ENCODE peak calls at places on chromosomes 5 and 9, in eight cellular contexts. B, Q, P, H, U, Y, X and R are unnamed samples.

GRCh38 chr9:124629600-124629999 is 122.4 kb upstream of the NR5A1 start:
- DNase-seq in Y (no peak), X (no peak), P (no peak), H (no peak), Q (no peak), B (no peak), U (no peak), R (no peak)

GRCh38 chr9:129822825-129823162 is 1.1 kb downstream of the TOR1A start:
- DNase-seq in H (no peak), Q (no peak), U (no peak), Y (no peak), B (no peak), X (no peak), P (no peak), R (peak)

GRCh38 chr5:104297076-104297475 is 734.5 kb upstream of the NUDT12 start:
- DNase-seq in X (no peak), Y (no peak), P (no peak), Q (no peak), U (no peak), H (peak), B (peak), R (no peak)

GRCh38 chr5:169243651-169244422 is 57.1 kb downstream of the SLIT3 start:
- DNase-seq in B (no peak), U (no peak), Q (no peak), X (no peak), P (no peak), Y (no peak), H (no peak), R (no peak)

GRCh38 chr5:168286386-168286785 is 5.1 kb upstream of the WWC1 start:
- DNase-seq in Y (no peak), B (no peak), P (no peak), X (no peak), U (peak), H (no peak), Q (no peak), R (no peak)

GRCh38 chr9:89841456-89841855 is 236.6 kb downstream of the GADD45G start:
- DNase-seq in B (no peak), X (no peak), U (no peak), Y (no peak), P (no peak), H (no peak), Q (no peak), R (no peak)

GRCh38 chr5:135662104-135662503 is 83.3 kb upstream of the CXCL14 start:
- DNase-seq in U (no peak), X (no peak), Y (no peak), Q (no peak), H (no peak), P (no peak), B (no peak), R (no peak)

GRCh38 chr5:177491429-177491945 is 5.9 kb downstream of the PDLIM7 start:
- DNase-seq in H (no peak), P (no peak), B (peak), Y (peak), Q (peak), U (peak), X (peak), R (peak)

GRCh38 chr5:43078956-43079355 is 38.8 kb upstream of the ANXA2R start:
- DNase-seq in X (no peak), Q (no peak), U (no peak), B (no peak), Y (no peak), H (no peak), P (no peak), R (no peak)

GRCh38 chr5:13921573-13921972 is 22.9 kb downstream of the DNAH5 start:
- DNase-seq in B (no peak), P (no peak), Y (no peak), X (no peak), Q (no peak), H (no peak), U (no peak), R (no peak)

GRCh38 chr5:142834504-142834903 is 64.3 kb downstream of the ARHGAP26 start:
- DNase-seq in X (no peak), U (no peak), H (no peak), P (no peak), B (no peak), Y (peak), Q (no peak), R (no peak)

GRCh38 chr5:73464016-73464745 is 15.6 kb upstream of the FOXD1 start:
- DNase-seq in U (no peak), Q (no peak), P (no peak), X (no peak), H (no peak), B (peak), Y (no peak), R (no peak)

GRCh38 chr5:107129051-107129450 is 541.7 kb downstream of the EFNA5 start:
- DNase-seq in B (peak), Y (no peak), H (no peak), X (no peak), P (no peak), U (no peak), Q (no peak), R (no peak)

GRCh38 chr9:133844876-133845658 is 106.9 kb upstream of the SARDH start:
- DNase-seq in H (no peak), X (peak), U (no peak), Y (no peak), P (no peak), Q (no peak), B (peak), R (peak)

DNA sequence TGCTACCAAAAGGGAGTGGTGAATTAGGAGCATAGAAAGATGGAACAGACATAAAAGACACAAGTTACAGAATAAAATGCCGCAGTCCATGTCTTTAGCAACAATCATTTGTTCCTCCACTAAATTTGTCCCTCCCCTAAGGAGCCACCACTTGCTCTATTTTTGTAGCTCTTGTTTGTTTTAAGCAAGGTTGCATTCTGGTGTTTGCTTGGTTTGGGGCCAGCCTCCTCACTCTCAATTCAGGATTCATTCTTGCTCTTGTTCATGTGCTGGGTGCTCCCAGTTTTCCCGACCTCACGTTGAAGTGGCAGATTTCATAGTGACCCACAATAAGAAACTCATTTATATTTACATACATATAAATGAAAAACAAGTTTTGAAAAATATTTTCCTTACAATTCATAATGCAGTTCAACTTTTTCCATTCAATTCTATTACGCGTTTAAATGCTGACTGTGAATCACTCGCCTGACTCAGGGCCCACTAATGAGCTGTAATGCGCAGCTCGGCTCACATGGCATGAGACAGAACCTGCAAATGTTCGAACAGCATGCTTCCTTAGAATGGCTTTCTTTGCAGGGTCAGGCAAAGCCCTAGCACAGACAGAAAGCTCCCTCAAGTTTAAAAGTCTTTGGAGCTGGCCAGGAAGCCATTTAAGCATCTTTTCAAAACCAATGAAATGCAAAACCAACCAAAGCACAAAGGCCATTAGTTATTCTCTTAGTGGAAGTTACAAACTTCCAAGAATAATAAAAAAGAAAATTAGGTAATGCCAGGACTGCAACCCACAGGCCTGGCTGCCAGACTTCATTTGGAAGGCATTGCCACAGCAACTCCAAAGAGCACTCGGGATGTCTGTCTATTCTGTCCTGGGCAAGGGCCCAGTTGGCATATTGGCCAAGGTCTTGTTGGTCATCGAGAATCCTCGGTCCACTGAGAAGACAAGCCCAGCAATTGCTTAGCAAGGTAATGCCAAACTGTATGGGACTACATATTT is 41.7 kb downstream of the RETREG1 start:
- DNase-seq in U (no peak), X (no peak), H (no peak), P (no peak), Y (no peak), Q (no peak), B (no peak), R (no peak)
- TF ChIP-seq MAX in U (no peak), X (peak), H (no peak), P (no peak), Y (no peak), Q (no peak), B (no peak), R (no peak)

GRCh38 chr9:20684865-20685696 is 1.0 kb downstream of the FOCAD start:
- DNase-seq in P (no peak), H (no peak), Q (peak), B (peak), Y (no peak), U (no peak), X (no peak), R (peak)
- TF ChIP-seq MAX in P (no peak), H (no peak), Q (no peak), B (no peak), Y (no peak), U (no peak), X (peak), R (no peak)

GRCh38 chr5:159548517-159548916 is 218.2 kb upstream of the IL12B start:
- DNase-seq in Q (no peak), B (no peak), U (no peak), H (no peak), P (no peak), Y (no peak), X (no peak), R (no peak)
- TF ChIP-seq MAX in Q (no peak), B (no peak), U (no peak), H (no peak), P (no peak), Y (no peak), X (no peak), R (no peak)

DNA sequence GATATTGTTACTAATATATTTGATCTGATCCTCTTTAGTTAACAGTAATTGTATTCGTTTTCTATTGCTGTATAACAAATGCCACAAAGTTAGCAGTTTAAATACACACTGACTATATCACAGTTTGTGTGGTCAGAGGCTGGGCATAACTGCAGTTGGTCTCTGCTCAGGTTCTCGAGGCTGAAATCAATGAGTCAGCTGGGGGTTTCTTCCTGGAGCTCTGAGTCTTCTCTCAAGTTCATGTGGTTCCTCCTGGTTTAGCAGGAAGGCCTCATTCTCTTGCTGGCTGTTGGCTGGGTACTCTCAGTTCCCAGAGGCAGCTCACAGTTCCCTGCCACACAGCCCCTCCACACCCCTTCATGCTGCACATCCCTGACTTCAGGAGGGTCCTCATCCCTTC is 20.7 kb downstream of the COL23A1 start:
- DNase-seq in Y (no peak), P (no peak), U (no peak), Q (no peak), B (no peak), X (no peak), H (no peak), R (peak)
- TF ChIP-seq MAX in Y (no peak), P (no peak), U (no peak), Q (no peak), B (no peak), X (no peak), H (no peak), R (no peak)

GRCh38 chr5:149887622-149888183 is 56.9 kb downstream of the PDE6A start:
- DNase-seq in Q (no peak), P (no peak), B (peak), Y (peak), X (no peak), U (no peak), H (peak), R (peak)
- TF ChIP-seq MAX in Q (peak), P (no peak), B (no peak), Y (no peak), X (no peak), U (no peak), H (no peak), R (no peak)

GRCh38 chr9:34929506-34930102 is 28.5 kb upstream of the PHF24 start:
- DNase-seq in B (peak), H (peak), Y (peak), X (peak), U (peak), Q (peak), P (no peak), R (peak)
- TF ChIP-seq MAX in B (no peak), H (no peak), Y (no peak), X (no peak), U (no peak), Q (no peak), P (no peak), R (no peak)